ENCODE peak calls at places on chromosomes 5 and 9, in eight cellular contexts. M is posterior cingulate gyrus, S is amygdala, K is HT1080, E is HFF-Myc, X is head of caudate nucleus, H is neural crest cell, F is CMK. D is an unnamed sample.
A peak's percentile ranks its signal among the peaks of the same experiment; 100 is the strongest.

GRCh38 chr9:91474656-91475055 is 51.0 kb upstream of the NFIL3 start:
- DNase-seq in M (no peak), S (no peak), K (no peak), E (no peak), X (no peak), H (no peak), F (no peak), D (no peak)

GRCh38 chr5:94268226-94268625 is 350.2 kb downstream of the KIAA0825 start:
- DNase-seq in M (no peak), S (no peak), K (no peak), E (no peak), X (no peak), H (no peak), F (no peak), D (no peak)

GRCh38 chr5:177446184-177447065 is at the start of gene PRR7:
- DNase-seq in M (no peak), S (no peak), K (peak; percentile 56), E (no peak), X (peak; percentile 75), H (peak; percentile 58), F (no peak), D (peak; percentile 60)

GRCh38 chr9:131266301-131267229 is 9.7 kb downstream of the FAM78A start:
- DNase-seq in M (no peak), S (no peak), K (no peak), E (no peak), X (no peak), H (no peak), F (no peak), D (no peak)

GRCh38 chr9:123422593-123422992 is 66.6 kb downstream of the CRB2 start:
- DNase-seq in M (no peak), S (no peak), K (no peak), E (no peak), X (no peak), H (no peak), F (no peak), D (no peak)

GRCh38 chr9:616694-617093 is 224.8 kb upstream of the DMRT1 start:
- DNase-seq in M (no peak), S (no peak), K (no peak), E (no peak), X (no peak), H (no peak), F (no peak), D (no peak)

GRCh38 chr9:129823934-129824601 is at the start of gene TOR1A:
- DNase-seq in M (peak; percentile 90), S (peak; percentile 59), K (peak; percentile 94), E (peak; percentile 91), X (peak; percentile 93), H (peak; percentile 88), F (peak; percentile 82), D (peak; percentile 94)

GRCh38 chr9:22976454-22976853 is 529.8 kb downstream of the DMRTA1 start:
- DNase-seq in M (no peak), S (no peak), K (peak; percentile 58), E (no peak), X (no peak), H (no peak), F (no peak), D (no peak)

GRCh38 chr5:109693535-109694152 is 3.9 kb downstream of the MAN2A1 start:
- DNase-seq in M (no peak), S (no peak), K (no peak), E (no peak), X (no peak), H (no peak), F (no peak), D (no peak)

GRCh38 chr9:22244141-22245011 is 202.2 kb upstream of the DMRTA1 start:
- DNase-seq in M (no peak), S (no peak), K (peak; percentile 62), E (peak; percentile 33), X (no peak), H (peak; percentile 19), F (no peak), D (peak; percentile 55)

GRCh38 chr5:106380736-106381135 is 1290.0 kb downstream of the EFNA5 start:
- DNase-seq in M (no peak), S (no peak), K (peak; percentile 67), E (peak; percentile 29), X (no peak), H (no peak), F (no peak), D (no peak)

GRCh38 chr9:112020680-112021596 is 124.3 kb downstream of the UGCG start:
- DNase-seq in M (no peak), S (no peak), K (peak; percentile 90), E (no peak), X (no peak), H (no peak), F (no peak), D (no peak)

GRCh38 chr5:5314166-5314565 is 108.3 kb upstream of the ICE1 start:
- DNase-seq in M (no peak), S (no peak), K (no peak), E (no peak), X (no peak), H (no peak), F (no peak), D (no peak)

GRCh38 chr5:131303537-131303936 is 39.7 kb downstream of the CDC42SE2 start:
- DNase-seq in M (no peak), S (no peak), K (no peak), E (no peak), X (no peak), H (no peak), F (no peak), D (no peak)

GRCh38 chr5:55855509-55855908 is 4.4 kb downstream of the IL31RA start:
- DNase-seq in M (no peak), S (no peak), K (peak; percentile 31), E (no peak), X (no peak), H (no peak), F (no peak), D (no peak)

GRCh38 chr9:86353591-86354047 is 591 bp downstream of the TUT7 start:
- DNase-seq in M (no peak), S (no peak), K (no peak), E (no peak), X (no peak), H (no peak), F (no peak), D (no peak)

GRCh38 chr5:148826082-148826971 is at the start of gene ADRB2:
- DNase-seq in M (peak; percentile 78), S (peak; percentile 44), K (no peak), E (peak; percentile 79), X (peak; percentile 87), H (peak; percentile 74), F (no peak), D (peak; percentile 93)

GRCh38 chr9:125203259-125203658 is 2.9 kb downstream of the RABEPK start:
- DNase-seq in M (no peak), S (no peak), K (peak; percentile 17), E (no peak), X (no peak), H (no peak), F (no peak), D (no peak)

GRCh38 chr5:177130211-177131018 is 3.2 kb upstream of the NSD1 start:
- DNase-seq in M (no peak), S (no peak), K (no peak), E (no peak), X (no peak), H (no peak), F (no peak), D (no peak)